ENCODE peak calls at places on chromosomes 16 and 17, in eight cellular contexts. H, V, O, K, N, A, F and G are unnamed samples.
A peak's percentile ranks its signal among the peaks of the same experiment; 100 is the strongest.

GRCh38 chr17:68801564-68801963 is 153.6 kb downstream of the ABCA8 start:
- DNase-seq in N (no peak), H (no peak), A (no peak), V (no peak), F (no peak), O (no peak), K (no peak), G (no peak)

GRCh38 chr17:8470447-8471047 is 34.9 kb downstream of the NDEL1 start:
- DNase-seq in F (no peak), O (peak; percentile 45), A (no peak), V (no peak), K (no peak), N (peak; percentile 83), H (no peak), G (peak; percentile 14)

GRCh38 chr17:42879596-42879985 is 21.0 kb upstream of the G6PC1 start:
- DNase-seq in O (peak; percentile 7), K (no peak), N (no peak), H (no peak), A (no peak), V (peak; percentile 57), F (no peak), G (peak; percentile 8)

GRCh38 chr16:17563340-17563739 is 92.6 kb upstream of the XYLT1 start:
- DNase-seq in F (no peak), O (no peak), H (no peak), A (no peak), N (no peak), K (no peak), V (no peak), G (no peak)

GRCh38 chr16:53417011-53417410 is 17.3 kb upstream of the RBL2 start:
- DNase-seq in O (peak; percentile 57), H (no peak), N (no peak), K (no peak), A (no peak), F (no peak), V (peak; percentile 77), G (peak; percentile 89)

GRCh38 chr17:82231562-82232321 is 2.9 kb downstream of the SLC16A3 start:
- DNase-seq in N (peak; percentile 89), A (no peak), O (peak; percentile 92), H (peak; percentile 44), V (peak; percentile 51), K (peak; percentile 88), F (peak; percentile 93), G (peak; percentile 87)

GRCh38 chr17:17347234-17347955 is 44.2 kb downstream of the NT5M start:
- DNase-seq in V (no peak), N (peak; percentile 53), O (no peak), A (no peak), K (peak; percentile 3), H (no peak), F (no peak), G (no peak)

GRCh38 chr17:49910858-49911204 is 58.2 kb upstream of the DLX4 start:
- DNase-seq in H (no peak), O (no peak), A (no peak), N (no peak), V (no peak), F (no peak), K (no peak), G (no peak)

GRCh38 chr17:72916991-72917390 is 175.5 kb downstream of the SLC39A11 start:
- DNase-seq in N (no peak), H (no peak), F (no peak), O (peak; percentile 40), K (no peak), V (peak; percentile 31), A (no peak), G (no peak)

GRCh38 chr16:1770328-1771071 is 843 bp downstream of the NME3 start:
- DNase-seq in N (peak; percentile 90), K (peak; percentile 56), O (peak; percentile 62), H (peak; percentile 42), A (peak; percentile 71), V (peak; percentile 51), F (peak; percentile 51), G (peak; percentile 55)

GRCh38 chr17:56499799-56500388 is 93.6 kb upstream of the NOG start:
- DNase-seq in O (peak; percentile 21), F (peak; percentile 66), A (no peak), V (peak; percentile 21), N (no peak), K (peak; percentile 36), H (peak; percentile 13), G (peak; percentile 30)

GRCh38 chr17:21680366-21680765 is 12.0 kb upstream of the KCNJ18 start:
- DNase-seq in K (no peak), N (peak; percentile 58), A (no peak), O (no peak), H (no peak), V (no peak), F (no peak), G (no peak)

GRCh38 chr17:15894258-15894657 is 50.7 kb upstream of the ADORA2B start:
- DNase-seq in V (no peak), O (no peak), A (no peak), K (no peak), N (no peak), F (no peak), H (no peak), G (no peak)

GRCh38 chr16:64469906-64470702 is 651.8 kb downstream of the CDH11 start:
- DNase-seq in O (peak; percentile 22), K (no peak), V (no peak), A (no peak), N (no peak), H (no peak), F (no peak), G (peak; percentile 11)
- TF ChIP-seq CTCF in O (peak; percentile 27), K (peak; percentile 18), V (peak; percentile 34), A (no peak), N (no peak), H (peak; percentile 6), F (no peak), G (peak; percentile 6)

GRCh38 chr17:78257810-78258322 is 26.4 kb downstream of the TMEM235 start:
- DNase-seq in O (peak; percentile 81), K (peak; percentile 76), H (no peak), V (no peak), A (no peak), F (no peak), N (no peak), G (peak; percentile 93)
- H3K4me3 ChIP-seq in O (no peak overlapping the region), K (no peak overlapping the region), H (no peak overlapping the region), V (no peak overlapping the region), A (no peak overlapping the region), F (no peak overlapping the region), N (no peak overlapping the region), G (no peak overlapping the region)

GRCh38 chr16:82585675-82586074 is 41.1 kb upstream of the CDH13 start:
- DNase-seq in O (peak; percentile 54), K (no peak), H (no peak), V (peak; percentile 74), F (no peak), A (no peak), N (no peak), G (no peak)

GRCh38 chr16:82583415-82583814 is 43.4 kb upstream of the CDH13 start:
- DNase-seq in O (peak; percentile 1), K (no peak), H (no peak), A (no peak), N (no peak), V (peak; percentile 30), F (no peak), G (no peak)

GRCh38 chr16:82584553-82585152 is 42.1 kb upstream of the CDH13 start:
- DNase-seq in K (no peak), H (no peak), F (no peak), N (no peak), V (peak; percentile 2), O (no peak), A (no peak), G (no peak)

GRCh38 chr16:82582971-82583370 is 43.8 kb upstream of the CDH13 start:
- DNase-seq in K (no peak), V (peak; percentile 13), F (no peak), H (no peak), A (no peak), O (no peak), N (no peak), G (no peak)

DNA sequence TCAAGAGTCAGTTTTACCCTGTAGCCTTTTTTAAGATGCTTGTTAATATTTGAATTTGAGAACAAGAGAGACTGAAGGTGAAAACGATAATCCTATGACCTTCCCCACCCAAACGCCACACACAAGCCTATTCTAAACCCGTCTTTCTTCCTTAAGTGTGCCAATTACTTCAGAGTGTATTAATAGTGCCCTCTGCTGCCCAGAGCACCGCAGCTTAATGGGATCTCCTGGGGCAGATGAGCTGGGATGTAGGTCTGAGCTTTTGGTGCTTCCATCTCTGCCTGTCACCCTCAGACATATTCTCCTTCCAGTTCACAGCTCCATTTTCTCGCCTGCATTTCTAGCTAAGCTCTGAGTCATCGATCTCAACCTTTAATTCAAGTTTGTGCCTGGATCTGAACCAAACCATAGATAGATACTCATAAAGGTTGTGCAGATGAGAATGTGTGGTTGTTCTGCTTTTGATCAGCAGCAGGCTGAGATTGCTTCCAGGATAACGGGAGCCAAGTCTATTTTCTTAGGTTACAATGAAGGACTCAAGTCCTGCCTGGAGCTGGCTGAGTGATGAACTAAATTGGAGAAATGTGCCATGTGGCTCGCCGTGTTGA is 46.4 kb upstream of the CDH13 start:
- DNase-seq in H (no peak), V (peak; percentile 29), A (no peak), F (peak; percentile 10), O (peak; percentile 7), N (no peak), K (peak; percentile 40), G (peak; percentile 10)
- TF ChIP-seq CTCF in H (no peak), V (peak; percentile 43), A (no peak), F (no peak), O (peak; percentile 27), N (peak; percentile 36), K (peak; percentile 54), G (peak; percentile 34)

GRCh38 chr16:58035356-58036170 is 10.0 kb downstream of the MMP15 start:
- DNase-seq in A (no peak), O (no peak), F (no peak), H (no peak), N (no peak), K (no peak), V (no peak), G (no peak)

GRCh38 chr16:58036943-58037342 is 11.4 kb downstream of the MMP15 start:
- DNase-seq in O (no peak), A (no peak), H (no peak), N (no peak), F (no peak), V (no peak), K (no peak), G (no peak)

GRCh38 chr16:58034786-58035185 is 9.2 kb downstream of the MMP15 start:
- DNase-seq in A (no peak), K (no peak), F (no peak), O (no peak), N (no peak), V (no peak), H (no peak), G (no peak)

GRCh38 chr16:58032710-58033293 is 7.2 kb downstream of the MMP15 start:
- DNase-seq in O (peak; percentile 52), A (peak; percentile 81), N (no peak), H (no peak), F (no peak), K (peak; percentile 48), V (no peak), G (no peak)

DNA sequence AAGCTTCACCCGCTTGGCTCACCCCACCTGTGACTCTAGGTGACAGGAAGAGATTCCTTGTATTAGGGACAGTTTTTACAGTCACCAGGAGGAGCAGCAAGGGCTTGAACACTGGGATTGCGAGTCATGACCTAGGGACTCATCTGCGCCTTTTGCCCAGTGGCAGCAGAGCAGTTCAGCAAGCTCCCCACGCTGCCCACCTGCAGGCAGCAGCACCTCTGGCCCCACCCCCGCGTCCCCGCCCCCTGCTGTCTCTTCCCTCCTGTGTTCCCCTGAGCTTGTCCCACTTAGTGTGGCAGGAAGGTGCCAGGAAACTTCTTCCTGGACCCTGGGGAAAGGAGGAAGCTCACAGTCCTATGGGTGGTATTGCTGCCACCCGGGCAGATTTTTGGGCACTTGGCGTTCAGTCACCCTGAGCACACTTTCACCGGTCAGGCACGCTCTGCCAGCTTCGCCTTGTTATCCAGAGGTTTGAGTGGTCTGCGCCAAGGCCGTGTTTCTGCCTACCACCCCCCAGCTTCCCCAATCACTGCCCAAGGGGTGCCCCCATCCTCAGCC is 8.7 kb downstream of the MMP15 start:
- DNase-seq in V (no peak), N (no peak), A (no peak), H (no peak), K (no peak), F (no peak), O (no peak), G (no peak)
- H3K4me3 ChIP-seq in V (no peak overlapping the region), N (no peak overlapping the region), A (no peak overlapping the region), H (no peak overlapping the region), K (no peak overlapping the region), F (no peak overlapping the region), O (no peak overlapping the region), G (no peak overlapping the region)